ENCODE peak calls at places on chromosomes 5 and 9, in ten cellular contexts. G is heart left ventricle, X is Peyer's patch, J is uterus, W is endothelial cell of umbilical vein, O is right lobe of liver, K is transverse colon, L is H54, S is GM12892, B is K562. M is an unnamed sample.

GRCh38 chr9:89312154-89312616 is 1.2 kb downstream of the CKS2 start:
- DNase-seq in G (no peak), X (no peak), J (no peak), W (peak; percentile 59), O (no peak), K (no peak), L (no peak), S (no peak), B (peak; percentile 18), M (no peak)

GRCh38 chr9:18390393-18390792 is 83.6 kb upstream of the ADAMTSL1 start:
- DNase-seq in G (no peak), X (no peak), J (peak; percentile 52), W (no peak), O (no peak), K (no peak), L (no peak), S (no peak), B (no peak), M (no peak)

GRCh38 chr9:33452828-33453271 is 5.5 kb upstream of the AQP3 start:
- DNase-seq in G (peak; percentile 37), X (peak; percentile 70), J (no peak), W (peak; percentile 81), O (no peak), K (peak; percentile 50), L (peak; percentile 81), S (no peak), B (peak; percentile 68), M (no peak)

GRCh38 chr9:129885018-129885669 is 49.9 kb downstream of the USP20 start:
- DNase-seq in G (no peak), X (no peak), J (peak; percentile 42), W (peak; percentile 28), O (peak; percentile 59), K (peak; percentile 72), L (no peak), S (no peak), B (peak; percentile 76), M (no peak)

GRCh38 chr9:93665566-93666278 is 89.3 kb downstream of the PHF2 start:
- DNase-seq in G (peak; percentile 3), X (peak; percentile 40), J (peak; percentile 14), W (no peak), O (peak; percentile 40), K (peak; percentile 5), L (no peak), S (no peak), B (no peak), M (no peak)

GRCh38 chr5:65192326-65192725 is 289.4 kb downstream of the ADAMTS6 start:
- DNase-seq in G (no peak), X (no peak), J (no peak), W (no peak), O (no peak), K (no peak), L (no peak), S (no peak), B (no peak), M (no peak)

GRCh38 chr9:105643795-105644194 is 18.5 kb upstream of the TAL2 start:
- DNase-seq in G (no peak), X (no peak), J (no peak), W (no peak), O (no peak), K (no peak), L (no peak), S (no peak), B (no peak), M (no peak)

GRCh38 chr5:110757118-110757729 is 18.4 kb downstream of the SLC25A46 start:
- DNase-seq in G (no peak), X (no peak), J (no peak), W (peak; percentile 62), O (no peak), K (no peak), L (no peak), S (no peak), B (peak; percentile 21), M (no peak)

GRCh38 chr9:4225291-4226119 is 74.4 kb downstream of the GLIS3 start:
- DNase-seq in G (no peak), X (no peak), J (no peak), W (no peak), O (no peak), K (no peak), L (peak; percentile 7), S (no peak), B (no peak), M (no peak)

GRCh38 chr9:37165644-37166043 is 45.3 kb downstream of the ZCCHC7 start:
- DNase-seq in G (no peak), X (no peak), J (no peak), W (no peak), O (no peak), K (no peak), L (no peak), S (no peak), B (no peak), M (no peak)

GRCh38 chr5:171445910-171446516 is 26.6 kb downstream of the FGF18 start:
- DNase-seq in G (peak; percentile 75), X (no peak), J (peak; percentile 58), W (no peak), O (no peak), K (no peak), L (no peak), S (no peak), B (no peak), M (no peak)

GRCh38 chr5:139376364-139376763 is 6.7 kb downstream of the SLC23A1 start:
- DNase-seq in G (no peak), X (no peak), J (peak; percentile 7), W (no peak), O (no peak), K (no peak), L (no peak), S (no peak), B (no peak), M (no peak)

GRCh38 chr5:139378101-139378825 is 4.8 kb downstream of the SLC23A1 start:
- DNase-seq in G (no peak), X (peak; percentile 46), J (no peak), W (no peak), O (no peak), K (peak; percentile 8), L (no peak), S (no peak), B (no peak), M (no peak)

GRCh38 chr5:139377226-139377625 is 5.9 kb downstream of the SLC23A1 start:
- DNase-seq in G (no peak), X (peak; percentile 37), J (peak; percentile 10), W (no peak), O (no peak), K (peak; percentile 1), L (no peak), S (no peak), B (no peak), M (no peak)

GRCh38 chr5:139379626-139380449 is 3.3 kb downstream of the SLC23A1 start:
- DNase-seq in G (no peak), X (peak; percentile 43), J (no peak), W (no peak), O (no peak), K (no peak), L (no peak), S (no peak), B (peak; percentile 6), M (no peak)

DNA sequence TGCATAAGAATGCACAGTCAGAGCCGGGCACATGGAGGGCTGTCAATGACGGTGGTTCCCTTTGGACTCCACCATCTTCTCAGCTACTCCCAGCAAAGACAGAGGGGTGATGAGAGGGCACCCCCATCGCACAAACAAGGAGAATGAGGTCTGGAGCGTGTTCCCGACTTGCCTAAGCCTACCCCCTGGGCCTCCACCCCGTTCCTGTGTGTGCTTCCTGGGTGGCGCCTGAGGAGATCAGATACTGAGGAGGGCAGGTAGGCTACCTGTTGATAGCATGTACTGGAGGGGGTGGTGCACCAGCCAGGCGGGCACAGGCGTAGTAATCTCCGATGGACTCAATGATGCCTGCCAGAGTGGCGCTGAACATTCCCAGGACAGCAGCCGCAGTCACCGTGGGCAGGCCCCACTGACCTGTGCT is 4.1 kb downstream of the SLC23A1 start:
- DNase-seq in G (no peak), X (peak; percentile 41), J (no peak), W (no peak), O (no peak), K (peak; percentile 2), L (no peak), S (no peak), B (peak; percentile 4), M (no peak)
- TF ChIP-seq POLR2A in G (no peak), X (no peak), J (no peak), W (no peak), O (no peak), K (no peak), L (no peak), S (no peak), B (no peak), M (no peak)

DNA sequence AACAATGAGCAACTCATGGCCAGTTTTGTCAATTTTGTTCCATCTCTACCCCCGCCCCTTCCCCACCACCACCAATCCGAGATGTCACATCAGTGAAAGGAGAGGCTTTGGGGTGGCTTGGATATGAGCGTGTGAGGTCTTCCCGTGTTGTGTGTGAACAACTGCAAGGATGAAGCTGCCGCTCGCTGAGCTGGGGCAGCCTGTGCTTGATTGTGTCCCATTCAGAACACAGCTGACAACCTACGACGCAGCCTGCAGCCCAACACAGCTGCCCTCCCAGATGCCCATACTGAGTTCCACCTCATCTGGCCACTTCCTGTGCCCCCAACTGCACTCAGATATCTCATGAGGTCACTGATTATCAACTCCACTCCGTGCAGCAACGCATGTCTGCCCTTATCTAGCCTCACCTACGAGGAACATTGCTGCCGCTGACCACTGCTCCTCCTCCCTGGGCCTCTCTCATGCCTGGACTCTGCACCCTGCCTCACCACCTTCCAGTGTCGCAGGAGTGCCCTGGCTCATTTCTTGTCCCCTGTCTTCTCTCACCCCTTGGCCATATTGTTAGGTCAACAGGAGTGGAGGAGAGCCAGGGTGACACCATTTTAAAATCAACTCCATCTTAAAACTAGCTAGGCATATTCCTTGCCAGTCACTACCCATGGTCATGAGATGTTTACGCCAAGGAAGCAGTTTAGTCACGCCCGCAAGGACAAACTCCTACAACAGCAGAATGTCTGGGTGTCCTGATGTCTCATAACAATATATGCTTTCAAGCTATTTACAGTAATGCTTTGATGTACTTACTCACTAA is 7.3 kb upstream of the IL4 start:
- DNase-seq in G (no peak), X (no peak), J (no peak), W (no peak), O (no peak), K (no peak), L (no peak), S (no peak), B (peak; percentile 67), M (no peak)
- TF ChIP-seq POLR2A in G (no peak), X (no peak), J (no peak), W (no peak), O (no peak), K (no peak), L (no peak), S (no peak), B (peak; percentile 97), M (no peak)

GRCh38 chr5:111757582-111758283 is 739 bp upstream of the NREP start:
- DNase-seq in G (peak; percentile 97), X (peak; percentile 88), J (peak; percentile 94), W (peak; percentile 90), O (peak; percentile 95), K (peak; percentile 92), L (peak; percentile 53), S (peak; percentile 58), B (peak; percentile 61), M (peak; percentile 34)
- TF ChIP-seq POLR2A in G (no peak), X (peak; percentile 17), J (peak; percentile 58), W (no peak), O (peak; percentile 50), K (peak; percentile 68), L (peak; percentile 36), S (peak; percentile 58), B (no peak), M (no peak)

GRCh38 chr9:35079426-35080341 is at the start of gene FANCG:
- DNase-seq in G (peak; percentile 91), X (peak; percentile 92), J (peak; percentile 85), W (peak; percentile 95), O (peak; percentile 94), K (peak; percentile 93), L (peak; percentile 67), S (peak; percentile 94), B (peak; percentile 87), M (peak; percentile 62)
- TF ChIP-seq POLR2A in G (peak; percentile 61), X (no peak), J (peak; percentile 34), W (peak; percentile 76), O (peak; percentile 32), K (peak; percentile 42), L (peak; percentile 17), S (peak; percentile 78), B (peak; percentile 75), M (no peak)